ENCODE peak calls at places on chromosomes 2 and 18, in eight cellular contexts. One of them, this sample, is unnamed.

GRCh38 chr2:67631474-67631873 is 234.3 kb downstream of the ETAA1 start:
- DNase-seq in DMS 273 treated with DMSO at 0.1 percent for 48 hours: peak; percentile 16
- DNase-seq in activated CD8-positive, alpha-beta memory T cell treated with anti-CD3 and anti-CD28 coated beads for 4 hours: no peak
- DNase-seq in activated T-helper 1 cell treated with anti-CD3 and anti-CD28 coated beads, Interleukin-2, amount 50 U/mL, for 16 hours: no peak
- DNase-seq in AG08395: no peak
- DNase-seq in T-helper 2 cell: no peak
- DNase-seq in mucosa of gallbladder: no peak
- DNase-seq in T-cell: no peak
- DNase-seq in this sample: no peak

GRCh38 chr18:67278984-67279383 is 237.5 kb downstream of the DSEL start:
- DNase-seq in AG08395: no peak
- DNase-seq in activated CD8-positive, alpha-beta memory T cell treated with anti-CD3 and anti-CD28 coated beads for 4 hours: no peak
- DNase-seq in DMS 273 treated with DMSO at 0.1 percent for 48 hours: no peak
- DNase-seq in T-helper 2 cell: no peak
- DNase-seq in mucosa of gallbladder: no peak
- DNase-seq in T-cell: no peak
- DNase-seq in activated T-helper 1 cell treated with anti-CD3 and anti-CD28 coated beads, Interleukin-2, amount 50 U/mL, for 16 hours: no peak
- DNase-seq in this sample: no peak

GRCh38 chr2:219901155-219901554 is 273.7 kb downstream of the SLC4A3 start:
- DNase-seq in DMS 273 treated with DMSO at 0.1 percent for 48 hours: no peak
- DNase-seq in T-cell: no peak
- DNase-seq in AG08395: no peak
- DNase-seq in mucosa of gallbladder: no peak
- DNase-seq in activated T-helper 1 cell treated with anti-CD3 and anti-CD28 coated beads, Interleukin-2, amount 50 U/mL, for 16 hours: no peak
- DNase-seq in activated CD8-positive, alpha-beta memory T cell treated with anti-CD3 and anti-CD28 coated beads for 4 hours: no peak
- DNase-seq in T-helper 2 cell: no peak
- DNase-seq in this sample: no peak

GRCh38 chr18:23887493-23887892 is 127.1 kb upstream of the TTC39C start:
- DNase-seq in mucosa of gallbladder: no peak
- DNase-seq in T-helper 2 cell: no peak
- DNase-seq in DMS 273 treated with DMSO at 0.1 percent for 48 hours: peak; percentile 38
- DNase-seq in AG08395: no peak
- DNase-seq in activated CD8-positive, alpha-beta memory T cell treated with anti-CD3 and anti-CD28 coated beads for 4 hours: no peak
- DNase-seq in T-cell: no peak
- DNase-seq in activated T-helper 1 cell treated with anti-CD3 and anti-CD28 coated beads, Interleukin-2, amount 50 U/mL, for 16 hours: no peak
- DNase-seq in this sample: no peak

GRCh38 chr2:240595381-240596079 is 9.0 kb downstream of the CAPN10 start:
- DNase-seq in AG08395: peak; percentile 19
- DNase-seq in activated T-helper 1 cell treated with anti-CD3 and anti-CD28 coated beads, Interleukin-2, amount 50 U/mL, for 16 hours: no peak
- DNase-seq in mucosa of gallbladder: no peak
- DNase-seq in activated CD8-positive, alpha-beta memory T cell treated with anti-CD3 and anti-CD28 coated beads for 4 hours: no peak
- DNase-seq in T-helper 2 cell: no peak
- DNase-seq in DMS 273 treated with DMSO at 0.1 percent for 48 hours: no peak
- DNase-seq in T-cell: no peak
- DNase-seq in this sample: no peak

GRCh38 chr2:64888591-64889309 is 100.4 kb upstream of the SLC1A4 start:
- DNase-seq in AG08395: peak; percentile 69
- DNase-seq in DMS 273 treated with DMSO at 0.1 percent for 48 hours: no peak
- DNase-seq in activated T-helper 1 cell treated with anti-CD3 and anti-CD28 coated beads, Interleukin-2, amount 50 U/mL, for 16 hours: no peak
- DNase-seq in T-cell: no peak
- DNase-seq in T-helper 2 cell: no peak
- DNase-seq in mucosa of gallbladder: no peak
- DNase-seq in activated CD8-positive, alpha-beta memory T cell treated with anti-CD3 and anti-CD28 coated beads for 4 hours: no peak
- DNase-seq in this sample: no peak

GRCh38 chr2:177172034-177172880 is 40.3 kb upstream of the HNRNPA3 start:
- DNase-seq in activated T-helper 1 cell treated with anti-CD3 and anti-CD28 coated beads, Interleukin-2, amount 50 U/mL, for 16 hours: no peak
- DNase-seq in activated CD8-positive, alpha-beta memory T cell treated with anti-CD3 and anti-CD28 coated beads for 4 hours: no peak
- DNase-seq in AG08395: peak; percentile 82
- DNase-seq in mucosa of gallbladder: no peak
- DNase-seq in T-helper 2 cell: no peak
- DNase-seq in DMS 273 treated with DMSO at 0.1 percent for 48 hours: no peak
- DNase-seq in T-cell: no peak
- DNase-seq in this sample: no peak

GRCh38 chr2:58764321-58765099 is 523.4 kb upstream of the FANCL start:
- DNase-seq in activated CD8-positive, alpha-beta memory T cell treated with anti-CD3 and anti-CD28 coated beads for 4 hours: no peak
- DNase-seq in DMS 273 treated with DMSO at 0.1 percent for 48 hours: no peak
- DNase-seq in T-helper 2 cell: no peak
- DNase-seq in activated T-helper 1 cell treated with anti-CD3 and anti-CD28 coated beads, Interleukin-2, amount 50 U/mL, for 16 hours: no peak
- DNase-seq in T-cell: no peak
- DNase-seq in AG08395: no peak
- DNase-seq in mucosa of gallbladder: no peak
- DNase-seq in this sample: no peak

GRCh38 chr2:26477126-26477910 is 606 bp downstream of the OTOF start:
- DNase-seq in T-cell: no peak
- DNase-seq in activated T-helper 1 cell treated with anti-CD3 and anti-CD28 coated beads, Interleukin-2, amount 50 U/mL, for 16 hours: no peak
- DNase-seq in mucosa of gallbladder: no peak
- DNase-seq in T-helper 2 cell: no peak
- DNase-seq in AG08395: peak; percentile 16
- DNase-seq in activated CD8-positive, alpha-beta memory T cell treated with anti-CD3 and anti-CD28 coated beads for 4 hours: no peak
- DNase-seq in DMS 273 treated with DMSO at 0.1 percent for 48 hours: no peak
- DNase-seq in this sample: no peak

GRCh38 chr18:25399554-25399953 is 47.6 kb upstream of the ZNF521 start:
- DNase-seq in activated CD8-positive, alpha-beta memory T cell treated with anti-CD3 and anti-CD28 coated beads for 4 hours: no peak
- DNase-seq in T-helper 2 cell: no peak
- DNase-seq in AG08395: peak; percentile 30
- DNase-seq in DMS 273 treated with DMSO at 0.1 percent for 48 hours: no peak
- DNase-seq in mucosa of gallbladder: no peak
- DNase-seq in activated T-helper 1 cell treated with anti-CD3 and anti-CD28 coated beads, Interleukin-2, amount 50 U/mL, for 16 hours: no peak
- DNase-seq in T-cell: no peak
- DNase-seq in this sample: no peak

GRCh38 chr2:177106212-177106611 is 106.4 kb upstream of the HNRNPA3 start:
- DNase-seq in AG08395: no peak
- DNase-seq in T-helper 2 cell: no peak
- DNase-seq in mucosa of gallbladder: no peak
- DNase-seq in activated CD8-positive, alpha-beta memory T cell treated with anti-CD3 and anti-CD28 coated beads for 4 hours: no peak
- DNase-seq in T-cell: no peak
- DNase-seq in activated T-helper 1 cell treated with anti-CD3 and anti-CD28 coated beads, Interleukin-2, amount 50 U/mL, for 16 hours: no peak
- DNase-seq in DMS 273 treated with DMSO at 0.1 percent for 48 hours: no peak
- DNase-seq in this sample: no peak

GRCh38 chr2:66334237-66335054 is 100.5 kb upstream of the MEIS1 start:
- DNase-seq in mucosa of gallbladder: no peak
- DNase-seq in T-helper 2 cell: no peak
- DNase-seq in AG08395: no peak
- DNase-seq in DMS 273 treated with DMSO at 0.1 percent for 48 hours: peak; percentile 37
- DNase-seq in T-cell: no peak
- DNase-seq in activated CD8-positive, alpha-beta memory T cell treated with anti-CD3 and anti-CD28 coated beads for 4 hours: no peak
- DNase-seq in activated T-helper 1 cell treated with anti-CD3 and anti-CD28 coated beads, Interleukin-2, amount 50 U/mL, for 16 hours: no peak
- DNase-seq in this sample: no peak

GRCh38 chr2:69177063-69177771 is 164.2 kb downstream of the ANTXR1 start:
- DNase-seq in activated T-helper 1 cell treated with anti-CD3 and anti-CD28 coated beads, Interleukin-2, amount 50 U/mL, for 16 hours: no peak
- DNase-seq in AG08395: peak; percentile 88
- DNase-seq in DMS 273 treated with DMSO at 0.1 percent for 48 hours: no peak
- DNase-seq in T-cell: no peak
- DNase-seq in mucosa of gallbladder: peak; percentile 67
- DNase-seq in activated CD8-positive, alpha-beta memory T cell treated with anti-CD3 and anti-CD28 coated beads for 4 hours: no peak
- DNase-seq in T-helper 2 cell: no peak
- DNase-seq in this sample: no peak

GRCh38 chr2:55153564-55154315 is 78.4 kb downstream of the CLHC1 start:
- DNase-seq in activated T-helper 1 cell treated with anti-CD3 and anti-CD28 coated beads, Interleukin-2, amount 50 U/mL, for 16 hours: no peak
- DNase-seq in activated CD8-positive, alpha-beta memory T cell treated with anti-CD3 and anti-CD28 coated beads for 4 hours: no peak
- DNase-seq in AG08395: no peak
- DNase-seq in T-cell: no peak
- DNase-seq in mucosa of gallbladder: no peak
- DNase-seq in DMS 273 treated with DMSO at 0.1 percent for 48 hours: peak; percentile 52
- DNase-seq in T-helper 2 cell: no peak
- DNase-seq in this sample: no peak

GRCh38 chr2:126898636-126899035 is at the start of gene TEX51:
- DNase-seq in activated CD8-positive, alpha-beta memory T cell treated with anti-CD3 and anti-CD28 coated beads for 4 hours: no peak
- DNase-seq in T-cell: no peak
- DNase-seq in T-helper 2 cell: no peak
- DNase-seq in activated T-helper 1 cell treated with anti-CD3 and anti-CD28 coated beads, Interleukin-2, amount 50 U/mL, for 16 hours: no peak
- DNase-seq in mucosa of gallbladder: no peak
- DNase-seq in AG08395: no peak
- DNase-seq in DMS 273 treated with DMSO at 0.1 percent for 48 hours: no peak
- DNase-seq in this sample: no peak

GRCh38 chr2:44999540-44999939 is 9.7 kb downstream of the SIX2 start:
- DNase-seq in activated T-helper 1 cell treated with anti-CD3 and anti-CD28 coated beads, Interleukin-2, amount 50 U/mL, for 16 hours: no peak
- DNase-seq in DMS 273 treated with DMSO at 0.1 percent for 48 hours: no peak
- DNase-seq in activated CD8-positive, alpha-beta memory T cell treated with anti-CD3 and anti-CD28 coated beads for 4 hours: no peak
- DNase-seq in AG08395: no peak
- DNase-seq in mucosa of gallbladder: no peak
- DNase-seq in T-cell: no peak
- DNase-seq in T-helper 2 cell: no peak
- DNase-seq in this sample: no peak

GRCh38 chr2:54512183-54512582 is 56.1 kb downstream of the SPTBN1 start:
- DNase-seq in AG08395: no peak
- DNase-seq in T-cell: no peak
- DNase-seq in activated T-helper 1 cell treated with anti-CD3 and anti-CD28 coated beads, Interleukin-2, amount 50 U/mL, for 16 hours: no peak
- DNase-seq in mucosa of gallbladder: no peak
- DNase-seq in DMS 273 treated with DMSO at 0.1 percent for 48 hours: no peak
- DNase-seq in T-helper 2 cell: no peak
- DNase-seq in activated CD8-positive, alpha-beta memory T cell treated with anti-CD3 and anti-CD28 coated beads for 4 hours: no peak
- DNase-seq in this sample: no peak

GRCh38 chr2:145752091-145752806 is 1232.3 kb upstream of the ZEB2 start:
- DNase-seq in T-helper 2 cell: no peak
- DNase-seq in activated T-helper 1 cell treated with anti-CD3 and anti-CD28 coated beads, Interleukin-2, amount 50 U/mL, for 16 hours: no peak
- DNase-seq in DMS 273 treated with DMSO at 0.1 percent for 48 hours: peak; percentile 26
- DNase-seq in T-cell: no peak
- DNase-seq in activated CD8-positive, alpha-beta memory T cell treated with anti-CD3 and anti-CD28 coated beads for 4 hours: no peak
- DNase-seq in AG08395: peak; percentile 76
- DNase-seq in mucosa of gallbladder: no peak
- DNase-seq in this sample: no peak

GRCh38 chr18:6859676-6860422 is 130.3 kb downstream of the ARHGAP28 start:
- DNase-seq in mucosa of gallbladder: no peak
- DNase-seq in activated CD8-positive, alpha-beta memory T cell treated with anti-CD3 and anti-CD28 coated beads for 4 hours: no peak
- DNase-seq in activated T-helper 1 cell treated with anti-CD3 and anti-CD28 coated beads, Interleukin-2, amount 50 U/mL, for 16 hours: no peak
- DNase-seq in DMS 273 treated with DMSO at 0.1 percent for 48 hours: no peak
- DNase-seq in AG08395: no peak
- DNase-seq in T-cell: no peak
- DNase-seq in T-helper 2 cell: no peak
- DNase-seq in this sample: no peak

GRCh38 chr2:199757466-199757865 is 93.5 kb downstream of the FTCDNL1 start:
- DNase-seq in DMS 273 treated with DMSO at 0.1 percent for 48 hours: peak; percentile 97
- DNase-seq in mucosa of gallbladder: peak; percentile 32
- DNase-seq in T-cell: no peak
- DNase-seq in activated CD8-positive, alpha-beta memory T cell treated with anti-CD3 and anti-CD28 coated beads for 4 hours: no peak
- DNase-seq in T-helper 2 cell: no peak
- DNase-seq in AG08395: peak; percentile 42
- DNase-seq in activated T-helper 1 cell treated with anti-CD3 and anti-CD28 coated beads, Interleukin-2, amount 50 U/mL, for 16 hours: no peak
- DNase-seq in this sample: no peak

GRCh38 chr18:9984025-9984424 is 70.2 kb downstream of the VAPA start:
- DNase-seq in AG08395: no peak
- DNase-seq in DMS 273 treated with DMSO at 0.1 percent for 48 hours: no peak
- DNase-seq in T-helper 2 cell: no peak
- DNase-seq in T-cell: no peak
- DNase-seq in activated T-helper 1 cell treated with anti-CD3 and anti-CD28 coated beads, Interleukin-2, amount 50 U/mL, for 16 hours: no peak
- DNase-seq in activated CD8-positive, alpha-beta memory T cell treated with anti-CD3 and anti-CD28 coated beads for 4 hours: no peak
- DNase-seq in mucosa of gallbladder: no peak
- DNase-seq in this sample: no peak

GRCh38 chr18:75681538-75682115 is 254.1 kb upstream of the SMIM21 start:
- DNase-seq in activated T-helper 1 cell treated with anti-CD3 and anti-CD28 coated beads, Interleukin-2, amount 50 U/mL, for 16 hours: no peak
- DNase-seq in activated CD8-positive, alpha-beta memory T cell treated with anti-CD3 and anti-CD28 coated beads for 4 hours: no peak
- DNase-seq in T-cell: no peak
- DNase-seq in AG08395: no peak
- DNase-seq in DMS 273 treated with DMSO at 0.1 percent for 48 hours: no peak
- DNase-seq in T-helper 2 cell: no peak
- DNase-seq in mucosa of gallbladder: no peak
- DNase-seq in this sample: no peak

GRCh38 chr2:23146011-23146410 is 239.0 kb upstream of the KLHL29 start:
- DNase-seq in DMS 273 treated with DMSO at 0.1 percent for 48 hours: no peak
- DNase-seq in activated CD8-positive, alpha-beta memory T cell treated with anti-CD3 and anti-CD28 coated beads for 4 hours: no peak
- DNase-seq in mucosa of gallbladder: no peak
- DNase-seq in T-helper 2 cell: no peak
- DNase-seq in AG08395: no peak
- DNase-seq in activated T-helper 1 cell treated with anti-CD3 and anti-CD28 coated beads, Interleukin-2, amount 50 U/mL, for 16 hours: no peak
- DNase-seq in T-cell: no peak
- DNase-seq in this sample: no peak

GRCh38 chr2:196204991-196205766 is 33.8 kb upstream of the STK17B start:
- DNase-seq in mucosa of gallbladder: no peak
- DNase-seq in AG08395: no peak
- DNase-seq in T-helper 2 cell: no peak
- DNase-seq in DMS 273 treated with DMSO at 0.1 percent for 48 hours: no peak
- DNase-seq in activated CD8-positive, alpha-beta memory T cell treated with anti-CD3 and anti-CD28 coated beads for 4 hours: no peak
- DNase-seq in T-cell: no peak
- DNase-seq in activated T-helper 1 cell treated with anti-CD3 and anti-CD28 coated beads, Interleukin-2, amount 50 U/mL, for 16 hours: no peak
- DNase-seq in this sample: no peak

GRCh38 chr18:48728204-48728833 is 189.5 kb downstream of the CTIF start:
- DNase-seq in T-helper 2 cell: no peak
- DNase-seq in AG08395: peak; percentile 95
- DNase-seq in activated T-helper 1 cell treated with anti-CD3 and anti-CD28 coated beads, Interleukin-2, amount 50 U/mL, for 16 hours: no peak
- DNase-seq in mucosa of gallbladder: no peak
- DNase-seq in DMS 273 treated with DMSO at 0.1 percent for 48 hours: no peak
- DNase-seq in T-cell: no peak
- DNase-seq in activated CD8-positive, alpha-beta memory T cell treated with anti-CD3 and anti-CD28 coated beads for 4 hours: no peak
- DNase-seq in this sample: no peak

GRCh38 chr2:177254433-177255226 is 9.9 kb downstream of the NFE2L2 start:
- DNase-seq in activated T-helper 1 cell treated with anti-CD3 and anti-CD28 coated beads, Interleukin-2, amount 50 U/mL, for 16 hours: no peak
- DNase-seq in T-cell: no peak
- DNase-seq in activated CD8-positive, alpha-beta memory T cell treated with anti-CD3 and anti-CD28 coated beads for 4 hours: no peak
- DNase-seq in T-helper 2 cell: no peak
- DNase-seq in DMS 273 treated with DMSO at 0.1 percent for 48 hours: no peak
- DNase-seq in AG08395: no peak
- DNase-seq in mucosa of gallbladder: peak; percentile 36
- DNase-seq in this sample: no peak

GRCh38 chr2:28507806-28508764 is 12.2 kb downstream of the PLB1 start:
- DNase-seq in activated T-helper 1 cell treated with anti-CD3 and anti-CD28 coated beads, Interleukin-2, amount 50 U/mL, for 16 hours: no peak
- DNase-seq in T-helper 2 cell: no peak
- DNase-seq in activated CD8-positive, alpha-beta memory T cell treated with anti-CD3 and anti-CD28 coated beads for 4 hours: peak; percentile 2
- DNase-seq in T-cell: peak; percentile 40
- DNase-seq in AG08395: no peak
- DNase-seq in DMS 273 treated with DMSO at 0.1 percent for 48 hours: no peak
- DNase-seq in mucosa of gallbladder: peak; percentile 31
- DNase-seq in this sample: no peak

GRCh38 chr2:233267516-233268245 is 16.2 kb downstream of the ATG16L1 start:
- DNase-seq in activated T-helper 1 cell treated with anti-CD3 and anti-CD28 coated beads, Interleukin-2, amount 50 U/mL, for 16 hours: peak; percentile 55
- DNase-seq in activated CD8-positive, alpha-beta memory T cell treated with anti-CD3 and anti-CD28 coated beads for 4 hours: peak; percentile 48
- DNase-seq in DMS 273 treated with DMSO at 0.1 percent for 48 hours: no peak
- DNase-seq in T-helper 2 cell: peak; percentile 40
- DNase-seq in AG08395: no peak
- DNase-seq in mucosa of gallbladder: peak; percentile 37
- DNase-seq in T-cell: peak; percentile 88
- DNase-seq in this sample: no peak

GRCh38 chr2:113200236-113200635 is 26.5 kb downstream of the PSD4 start:
- DNase-seq in AG08395: no peak
- DNase-seq in activated CD8-positive, alpha-beta memory T cell treated with anti-CD3 and anti-CD28 coated beads for 4 hours: no peak
- DNase-seq in mucosa of gallbladder: no peak
- DNase-seq in T-helper 2 cell: no peak
- DNase-seq in activated T-helper 1 cell treated with anti-CD3 and anti-CD28 coated beads, Interleukin-2, amount 50 U/mL, for 16 hours: no peak
- DNase-seq in DMS 273 treated with DMSO at 0.1 percent for 48 hours: no peak
- DNase-seq in T-cell: no peak
- DNase-seq in this sample: no peak

GRCh38 chr2:215692387-215693079 is 256.7 kb upstream of the FN1 start:
- DNase-seq in activated CD8-positive, alpha-beta memory T cell treated with anti-CD3 and anti-CD28 coated beads for 4 hours: no peak
- DNase-seq in activated T-helper 1 cell treated with anti-CD3 and anti-CD28 coated beads, Interleukin-2, amount 50 U/mL, for 16 hours: no peak
- DNase-seq in mucosa of gallbladder: no peak
- DNase-seq in T-helper 2 cell: no peak
- DNase-seq in AG08395: no peak
- DNase-seq in DMS 273 treated with DMSO at 0.1 percent for 48 hours: no peak
- DNase-seq in T-cell: no peak
- DNase-seq in this sample: no peak

GRCh38 chr2:64267699-64268098 is 123.5 kb upstream of the PELI1 start:
- DNase-seq in DMS 273 treated with DMSO at 0.1 percent for 48 hours: no peak
- DNase-seq in AG08395: no peak
- DNase-seq in activated CD8-positive, alpha-beta memory T cell treated with anti-CD3 and anti-CD28 coated beads for 4 hours: no peak
- DNase-seq in activated T-helper 1 cell treated with anti-CD3 and anti-CD28 coated beads, Interleukin-2, amount 50 U/mL, for 16 hours: no peak
- DNase-seq in T-helper 2 cell: no peak
- DNase-seq in T-cell: no peak
- DNase-seq in mucosa of gallbladder: no peak
- DNase-seq in this sample: no peak

GRCh38 chr2:235533203-235533602 is 39.4 kb downstream of the AGAP1 start:
- DNase-seq in AG08395: no peak
- DNase-seq in activated T-helper 1 cell treated with anti-CD3 and anti-CD28 coated beads, Interleukin-2, amount 50 U/mL, for 16 hours: no peak
- DNase-seq in T-helper 2 cell: no peak
- DNase-seq in T-cell: no peak
- DNase-seq in mucosa of gallbladder: no peak
- DNase-seq in activated CD8-positive, alpha-beta memory T cell treated with anti-CD3 and anti-CD28 coated beads for 4 hours: no peak
- DNase-seq in DMS 273 treated with DMSO at 0.1 percent for 48 hours: no peak
- DNase-seq in this sample: no peak

GRCh38 chr2:11027195-11027594 is 115.5 kb downstream of the KCNF1 start:
- DNase-seq in DMS 273 treated with DMSO at 0.1 percent for 48 hours: no peak
- DNase-seq in T-helper 2 cell: no peak
- DNase-seq in activated CD8-positive, alpha-beta memory T cell treated with anti-CD3 and anti-CD28 coated beads for 4 hours: no peak
- DNase-seq in mucosa of gallbladder: no peak
- DNase-seq in T-cell: no peak
- DNase-seq in activated T-helper 1 cell treated with anti-CD3 and anti-CD28 coated beads, Interleukin-2, amount 50 U/mL, for 16 hours: no peak
- DNase-seq in AG08395: no peak
- DNase-seq in this sample: no peak

GRCh38 chr2:33366473-33366872 is 110.0 kb upstream of the RASGRP3 start:
- DNase-seq in activated T-helper 1 cell treated with anti-CD3 and anti-CD28 coated beads, Interleukin-2, amount 50 U/mL, for 16 hours: no peak
- DNase-seq in T-helper 2 cell: no peak
- DNase-seq in AG08395: peak; percentile 15
- DNase-seq in activated CD8-positive, alpha-beta memory T cell treated with anti-CD3 and anti-CD28 coated beads for 4 hours: no peak
- DNase-seq in DMS 273 treated with DMSO at 0.1 percent for 48 hours: peak; percentile 84
- DNase-seq in T-cell: no peak
- DNase-seq in mucosa of gallbladder: no peak
- DNase-seq in this sample: no peak

This sample was measured in cortex of kidney.